ENCODE peak calls at places on chromosomes 5 and 9, in five cellular contexts. One of them, this sample, is unnamed.
A peak's percentile ranks its signal among the peaks of the same experiment; 100 is the strongest.

GRCh38 chr9:33117816-33118215 is 41.3 kb upstream of the SMU1 start:
- DNase-seq in H7: no peak
- DNase-seq in astrocyte of the hippocampus: no peak
- DNase-seq in heart left ventricle: no peak
- DNase-seq in CD8-positive, alpha-beta T cell: no peak
- DNase-seq in this sample: no peak

GRCh38 chr5:40446910-40447309 is 232.8 kb upstream of the PTGER4 start:
- DNase-seq in astrocyte of the hippocampus: peak; percentile 60
- DNase-seq in H7: no peak
- DNase-seq in CD8-positive, alpha-beta T cell: no peak
- DNase-seq in heart left ventricle: no peak
- DNase-seq in this sample: no peak

GRCh38 chr5:87076931-87077330 is 190.8 kb upstream of the RASA1 start:
- DNase-seq in heart left ventricle: no peak
- DNase-seq in CD8-positive, alpha-beta T cell: no peak
- DNase-seq in H7: no peak
- DNase-seq in astrocyte of the hippocampus: no peak
- DNase-seq in this sample: no peak

GRCh38 chr5:176388003-176388340 is 426 bp downstream of the NOP16 start:
- DNase-seq in astrocyte of the hippocampus: peak; percentile 46
- DNase-seq in H7: peak; percentile 75
- DNase-seq in CD8-positive, alpha-beta T cell: no peak
- DNase-seq in heart left ventricle: no peak
- DNase-seq in this sample: peak; percentile 68

GRCh38 chr9:37840560-37841194 is 40.1 kb downstream of the DCAF10 start:
- DNase-seq in astrocyte of the hippocampus: peak; percentile 72
- DNase-seq in CD8-positive, alpha-beta T cell: no peak
- DNase-seq in heart left ventricle: no peak
- DNase-seq in H7: no peak
- DNase-seq in this sample: no peak

GRCh38 chr9:21096172-21096900 is 18.6 kb upstream of the IFNB1 start:
- DNase-seq in CD8-positive, alpha-beta T cell: no peak
- DNase-seq in astrocyte of the hippocampus: peak; percentile 5
- DNase-seq in H7: no peak
- DNase-seq in heart left ventricle: no peak
- DNase-seq in this sample: no peak

GRCh38 chr9:75798484-75798883 is 92.0 kb upstream of the PCSK5 start:
- DNase-seq in astrocyte of the hippocampus: no peak
- DNase-seq in heart left ventricle: no peak
- DNase-seq in H7: no peak
- DNase-seq in CD8-positive, alpha-beta T cell: no peak
- DNase-seq in this sample: no peak

GRCh38 chr9:73143606-73144328 is 7.9 kb upstream of the ANXA1 start:
- DNase-seq in astrocyte of the hippocampus: peak; percentile 80
- DNase-seq in heart left ventricle: no peak
- DNase-seq in H7: peak; percentile 6
- DNase-seq in CD8-positive, alpha-beta T cell: no peak
- DNase-seq in this sample: no peak

GRCh38 chr5:51373880-51374523 is 9.2 kb upstream of the ISL1 start:
- DNase-seq in CD8-positive, alpha-beta T cell: no peak
- DNase-seq in heart left ventricle: no peak
- DNase-seq in H7: no peak
- DNase-seq in astrocyte of the hippocampus: peak; percentile 28
- DNase-seq in this sample: no peak

GRCh38 chr9:125479846-125480615 is 218.4 kb downstream of the GAPVD1 start:
- DNase-seq in heart left ventricle: no peak
- DNase-seq in H7: no peak
- DNase-seq in astrocyte of the hippocampus: no peak
- DNase-seq in CD8-positive, alpha-beta T cell: no peak
- DNase-seq in this sample: no peak

GRCh38 chr9:13491493-13492424 is 212.3 kb upstream of the MPDZ start:
- DNase-seq in CD8-positive, alpha-beta T cell: no peak
- DNase-seq in heart left ventricle: no peak
- DNase-seq in H7: peak; percentile 7
- DNase-seq in astrocyte of the hippocampus: no peak
- DNase-seq in this sample: peak; percentile 70

GRCh38 chr5:139747583-139748504 is 47.8 kb upstream of the PSD2 start:
- DNase-seq in H7: peak; percentile 79
- DNase-seq in CD8-positive, alpha-beta T cell: no peak
- DNase-seq in heart left ventricle: peak; percentile 33
- DNase-seq in astrocyte of the hippocampus: peak; percentile 65
- DNase-seq in this sample: peak; percentile 82

GRCh38 chr5:1946776-1947175 is 64.1 kb upstream of the IRX4 start:
- DNase-seq in heart left ventricle: peak; percentile 67
- DNase-seq in CD8-positive, alpha-beta T cell: no peak
- DNase-seq in H7: peak; percentile 42
- DNase-seq in astrocyte of the hippocampus: no peak
- DNase-seq in this sample: no peak

GRCh38 chr5:16540421-16540820 is 74.8 kb upstream of the ZNF622 start:
- DNase-seq in H7: no peak
- DNase-seq in CD8-positive, alpha-beta T cell: no peak
- DNase-seq in heart left ventricle: no peak
- DNase-seq in astrocyte of the hippocampus: peak; percentile 73
- DNase-seq in this sample: no peak

GRCh38 chr9:72648324-72648723 is 126.9 kb downstream of the TMC1 start:
- DNase-seq in astrocyte of the hippocampus: no peak
- DNase-seq in H7: no peak
- DNase-seq in heart left ventricle: no peak
- DNase-seq in CD8-positive, alpha-beta T cell: no peak
- DNase-seq in this sample: no peak

GRCh38 chr5:181127907-181128626 is 2.9 kb downstream of the OR2V1 start:
- DNase-seq in H7: no peak
- DNase-seq in astrocyte of the hippocampus: no peak
- DNase-seq in heart left ventricle: no peak
- DNase-seq in CD8-positive, alpha-beta T cell: no peak
- DNase-seq in this sample: no peak

GRCh38 chr5:124748687-124749594 is 2.5 kb upstream of the ZNF608 start:
- DNase-seq in heart left ventricle: peak; percentile 82
- DNase-seq in astrocyte of the hippocampus: peak; percentile 95
- DNase-seq in CD8-positive, alpha-beta T cell: no peak
- DNase-seq in H7: peak; percentile 81
- DNase-seq in this sample: peak; percentile 95

This sample was measured in endodermal cell.